ENCODE peak calls at places on chromosomes 5 and 9, in nine cellular contexts. V is fibroblast of mammary gland, L is ELR, Q is aorta, B is mesendoderm, W is T-helper 2 cell, K is choroid plexus epithelial cell, D is psoas muscle, Z is EH. O is an unnamed sample.

GRCh38 chr5:131305906-131306305 is 42.1 kb downstream of the CDC42SE2 start:
- DNase-seq in V (peak; percentile 20), L (no peak), Q (no peak), B (no peak), W (no peak), K (peak; percentile 67), D (no peak), Z (peak; percentile 46), O (no peak)

GRCh38 chr9:130923611-130924447 is 15.2 kb downstream of the FIBCD1 start:
- DNase-seq in V (no peak), L (no peak), Q (no peak), B (no peak), W (no peak), K (no peak), D (no peak), Z (no peak), O (no peak)

GRCh38 chr9:92151691-92152393 is 36.6 kb upstream of the SPTLC1 start:
- DNase-seq in V (peak; percentile 87), L (peak; percentile 97), Q (no peak), B (no peak), W (no peak), K (peak; percentile 74), D (no peak), Z (peak; percentile 89), O (peak; percentile 87)

GRCh38 chr9:65409471-65409980 is 124.5 kb upstream of the FOXD4L5 start:
- DNase-seq in V (no peak), L (no peak), Q (no peak), B (no peak), W (no peak), K (no peak), D (no peak), Z (no peak), O (no peak)

GRCh38 chr9:106707722-106708121 is 155.2 kb upstream of the ZNF462 start:
- DNase-seq in V (peak; percentile 44), L (no peak), Q (no peak), B (no peak), W (no peak), K (peak; percentile 29), D (peak; percentile 51), Z (no peak), O (no peak)

GRCh38 chr9:87516222-87516930 is 18.7 kb downstream of the DAPK1 start:
- DNase-seq in V (peak; percentile 77), L (peak; percentile 22), Q (peak; percentile 88), B (peak; percentile 76), W (no peak), K (peak; percentile 67), D (peak; percentile 68), Z (peak; percentile 25), O (no peak)

GRCh38 chr5:87541033-87541432 is 128.3 kb upstream of the CCNH start:
- DNase-seq in V (peak; percentile 89), L (peak; percentile 56), Q (peak; percentile 56), B (peak; percentile 62), W (no peak), K (peak; percentile 61), D (peak; percentile 69), Z (peak; percentile 50), O (peak; percentile 63)

GRCh38 chr5:10653033-10653432 is 89.2 kb downstream of the ANKRD33B start:
- DNase-seq in V (peak; percentile 47), L (no peak), Q (peak; percentile 69), B (no peak), W (no peak), K (no peak), D (peak; percentile 84), Z (no peak), O (no peak)

GRCh38 chr5:113266913-113267227 is 167.9 kb downstream of the TSSK1B start:
- DNase-seq in V (no peak), L (no peak), Q (no peak), B (no peak), W (no peak), K (no peak), D (no peak), Z (no peak), O (no peak)